ENCODE peak calls at places on chromosomes 12 and 14, in five cellular contexts. L, B, O, Y and R are unnamed samples.

GRCh38 chr14:59407246-59407615 is 57.9 kb downstream of the GPR135 start:
- DNase-seq in Y (no peak), B (no peak), L (peak), O (no peak), R (peak)

GRCh38 chr12:108616941-108617858 is 16.5 kb downstream of the SELPLG start:
- DNase-seq in O (no peak), L (peak), B (peak), Y (no peak), R (no peak)

GRCh38 chr14:101364503-101365328 is 196.6 kb upstream of the DIO3 start:
- DNase-seq in Y (no peak), L (peak), B (no peak), O (no peak), R (no peak)

GRCh38 chr12:34400423-34400881 is 378.2 kb downstream of the ALG10 start:
- DNase-seq in L (no peak), O (no peak), Y (no peak), B (peak), R (no peak)

GRCh38 chr12:100208834-100209233 is 8.2 kb downstream of the ACTR6 start:
- DNase-seq in O (no peak), Y (no peak), L (no peak), B (no peak), R (no peak)

GRCh38 chr12:49891012-49891411 is 12.7 kb downstream of the FAIM2 start:
- DNase-seq in Y (no peak), B (no peak), O (no peak), L (no peak), R (no peak)

GRCh38 chr14:57486767-57487379 is 6.8 kb downstream of the CCDC198 start:
- DNase-seq in O (peak), L (peak), Y (no peak), B (no peak), R (peak)

GRCh38 chr12:100493371-100494012 is 19.8 kb downstream of the NR1H4 start:
- DNase-seq in O (no peak), B (no peak), Y (no peak), L (peak), R (no peak)

GRCh38 chr12:39764944-39765560 is 145.4 kb upstream of the ABCD2 start:
- DNase-seq in B (no peak), L (peak), Y (no peak), O (peak), R (peak)

GRCh38 chr14:91293281-91293680 is 48.8 kb upstream of the GPR68 start:
- DNase-seq in L (no peak), O (no peak), Y (no peak), B (no peak), R (no peak)

GRCh38 chr14:23559010-23559920 is 3.2 kb downstream of the THTPA start:
- DNase-seq in B (peak), Y (no peak), L (peak), O (no peak), R (no peak)

GRCh38 chr14:101124860-101125259 is 221.3 kb upstream of the RTL1 start:
- DNase-seq in B (no peak), Y (no peak), O (no peak), L (no peak), R (no peak)

GRCh38 chr14:81434230-81434629 is 34.1 kb upstream of the STON2 start:
- DNase-seq in L (no peak), O (peak), Y (no peak), B (no peak), R (no peak)

GRCh38 chr14:21505009-21505553 is 6.1 kb downstream of the METTL3 start:
- DNase-seq in Y (no peak), L (no peak), O (no peak), B (no peak), R (no peak)

GRCh38 chr12:8941691-8942478 is 7.6 kb downstream of the M6PR start:
- DNase-seq in Y (no peak), B (no peak), L (no peak), O (no peak), R (no peak)

GRCh38 chr14:31286456-31287293 is 79.1 kb upstream of the HECTD1 start:
- DNase-seq in L (no peak), O (peak), Y (no peak), B (no peak), R (no peak)

GRCh38 chr14:48580692-48581091 is 905.3 kb upstream of the MDGA2 start:
- DNase-seq in L (no peak), B (no peak), Y (no peak), O (no peak), R (no peak)

GRCh38 chr12:10088955-10089354 is 9.8 kb downstream of the CLEC1A start:
- DNase-seq in B (no peak), O (peak), Y (no peak), L (no peak), R (no peak)

GRCh38 chr14:72678360-72678759 is 215.5 kb downstream of the DPF3 start:
- DNase-seq in B (no peak), O (no peak), Y (no peak), L (peak), R (peak)

GRCh38 chr14:28088125-28088524 is 678.5 kb upstream of the FOXG1 start:
- DNase-seq in O (no peak), Y (no peak), L (no peak), B (no peak), R (no peak)

GRCh38 chr14:82595466-82595865 is 1061.8 kb upstream of the SEL1L start:
- DNase-seq in B (no peak), O (no peak), L (no peak), Y (no peak), R (no peak)

GRCh38 chr12:70110085-70110484 is 133.1 kb upstream of the CNOT2 start:
- DNase-seq in B (no peak), O (no peak), L (no peak), Y (no peak), R (no peak)

GRCh38 chr14:92494512-92494911 is 19.1 kb upstream of the RIN3 start:
- DNase-seq in L (no peak), Y (no peak), B (no peak), O (no peak), R (no peak)

GRCh38 chr12:4449862-4450222 is 4.2 kb upstream of the FGF6 start:
- DNase-seq in O (no peak), L (peak), B (no peak), Y (no peak), R (no peak)

GRCh38 chr12:32397703-32398102 is 1.7 kb upstream of the FGD4 start:
- DNase-seq in B (no peak), Y (no peak), O (no peak), L (no peak), R (no peak)

GRCh38 chr12:8780389-8780788 is 42.0 kb upstream of the A2ML1 start:
- DNase-seq in O (peak), B (no peak), L (peak), Y (no peak), R (peak)

GRCh38 chr12:79983969-79984629 is 49.2 kb upstream of the PPP1R12A start:
- DNase-seq in L (peak), O (no peak), B (no peak), Y (no peak), R (peak)

GRCh38 chr12:78928200-78929074 is 63.9 kb downstream of the SYT1 start:
- DNase-seq in B (no peak), O (no peak), Y (no peak), L (peak), R (peak)

GRCh38 chr12:6866163-6866919 is 990 bp upstream of the TPI1 start:
- DNase-seq in Y (no peak), L (no peak), O (no peak), B (no peak), R (no peak)

GRCh38 chr14:22007278-22008097 is 333.9 kb upstream of the OR4E1 start:
- DNase-seq in O (no peak), B (no peak), Y (no peak), L (no peak), R (no peak)

GRCh38 chr12:83985068-83985467 is 927.5 kb downstream of the SLC6A15 start:
- DNase-seq in B (no peak), O (no peak), L (no peak), Y (no peak), R (no peak)

GRCh38 chr12:65703176-65703575 is 121.1 kb upstream of the HMGA2 start:
- DNase-seq in O (no peak), L (no peak), Y (no peak), B (no peak), R (no peak)

GRCh38 chr14:41285193-41285748 is 321.4 kb upstream of the LRFN5 start:
- DNase-seq in B (no peak), O (peak), L (peak), Y (no peak), R (peak)

GRCh38 chr12:116266220-116266619 is 11.3 kb downstream of the MED13L start:
- DNase-seq in O (peak), L (no peak), Y (no peak), B (no peak), R (no peak)

GRCh38 chr12:95402096-95402495 is 71.9 kb upstream of the METAP2 start:
- DNase-seq in Y (no peak), B (no peak), L (no peak), O (no peak), R (no peak)

DNA sequence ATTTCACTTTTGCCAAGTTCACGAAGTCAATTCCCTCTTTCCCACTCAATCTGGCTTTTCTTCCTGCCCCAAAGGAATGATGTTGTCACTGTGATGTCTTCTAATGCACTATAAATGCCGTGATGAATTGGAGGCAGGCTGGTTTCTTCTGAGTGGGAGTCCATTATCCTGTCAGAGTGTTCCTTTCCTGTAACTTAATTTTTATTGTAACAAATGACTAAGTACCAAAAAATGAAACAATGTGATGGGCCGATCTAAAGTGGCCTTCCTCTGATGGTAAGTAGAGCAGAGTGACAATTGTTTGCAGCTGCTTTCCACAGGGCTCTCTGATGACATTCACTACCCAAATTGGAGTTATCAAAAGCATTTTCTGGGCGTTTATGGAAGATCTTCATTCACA is 22.2 kb downstream of the TMEM30B start:
- DNase-seq in B (no peak), O (no peak), L (peak), Y (no peak), R (no peak)
- H3K4me3 ChIP-seq in B (no peak), O (no peak), L (no peak), Y (no peak), R (no peak)

GRCh38 chr12:89880695-89881350 is 172.2 kb upstream of the ATP2B1 start:
- DNase-seq in O (no peak), L (no peak), Y (peak), B (peak), R (no peak)
- H3K4me3 ChIP-seq in O (no peak), L (no peak), Y (no peak), B (no peak), R (no peak)

GRCh38 chr14:97411938-97412612 is 614.9 kb downstream of the VRK1 start:
- DNase-seq in B (no peak), L (no peak), Y (no peak), O (peak), R (no peak)
- H3K4me3 ChIP-seq in B (no peak), L (no peak), Y (no peak), O (no peak), R (no peak)

DNA sequence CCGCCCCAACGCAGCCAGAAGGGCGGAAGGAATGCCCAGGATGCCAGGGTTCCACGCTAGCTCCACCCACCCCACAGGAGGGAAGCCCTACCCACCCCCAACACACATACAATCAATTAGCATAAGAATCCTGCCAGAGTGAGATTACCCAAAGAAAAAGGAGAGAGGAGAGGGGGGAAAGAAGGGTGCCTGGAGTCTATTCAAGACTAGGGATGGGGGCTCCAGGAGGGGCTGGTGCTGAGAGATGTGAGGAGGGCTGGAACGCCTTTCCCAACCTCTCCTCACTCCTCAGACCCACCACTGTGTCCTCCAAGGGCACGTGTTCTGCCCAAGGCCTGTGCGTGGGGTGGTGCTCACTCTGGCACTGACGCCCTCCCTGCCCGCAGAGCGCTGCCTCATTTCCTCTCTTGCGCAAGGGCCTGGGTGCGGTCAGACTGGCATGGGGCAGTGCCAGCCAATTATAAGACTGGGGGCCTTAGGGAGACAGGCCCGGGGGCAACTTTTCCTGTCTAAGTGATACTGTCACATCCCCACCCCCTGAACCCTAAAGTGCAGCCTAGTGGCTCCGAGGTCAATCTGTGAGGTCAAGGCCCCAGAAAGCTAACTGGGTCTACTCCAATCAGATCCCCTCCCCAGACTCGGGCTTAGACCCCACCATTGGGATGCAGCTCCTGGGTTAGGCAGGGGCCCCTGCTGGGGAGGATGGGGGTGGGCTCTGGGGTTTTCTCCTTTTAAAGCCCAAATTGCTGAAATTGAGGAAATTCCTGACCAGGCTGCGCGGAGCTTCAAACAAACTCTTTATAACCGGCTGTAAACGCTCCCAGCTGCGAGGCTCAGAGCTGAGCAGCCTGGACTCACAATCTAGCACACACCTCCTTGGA is 10.2 kb upstream of the ITGB7 start:
- DNase-seq in L (peak), Y (no peak), B (no peak), O (peak), R (no peak)
- H3K4me3 ChIP-seq in L (no peak), Y (no peak), B (no peak), O (peak), R (peak)

GRCh38 chr14:62847168-62847567 is 198.1 kb downstream of the KCNH5 start:
- DNase-seq in Y (no peak), L (no peak), B (no peak), O (no peak), R (no peak)
- H3K4me3 ChIP-seq in Y (no peak), L (no peak), B (no peak), O (no peak), R (no peak)

GRCh38 chr12:121649403-121649802 is 20.1 kb downstream of the MORN3 start:
- DNase-seq in B (no peak), L (no peak), Y (no peak), O (no peak), R (no peak)
- H3K4me3 ChIP-seq in B (no peak), L (no peak), Y (no peak), O (no peak), R (no peak)

GRCh38 chr12:54587315-54587821 is 1.1 kb downstream of the PPP1R1A start:
- DNase-seq in Y (no peak), O (no peak), L (no peak), B (no peak), R (no peak)
- H3K4me3 ChIP-seq in Y (no peak), O (no peak), L (no peak), B (no peak), R (no peak)

GRCh38 chr12:123073962-123074801 is 76.7 kb downstream of the PITPNM2 start:
- DNase-seq in L (no peak), O (no peak), B (no peak), Y (no peak), R (no peak)
- H3K4me3 ChIP-seq in L (no peak), O (no peak), B (no peak), Y (no peak), R (no peak)

GRCh38 chr12:57610553-57611115 is 601 bp upstream of the ARHGEF25 start:
- DNase-seq in O (no peak), B (no peak), Y (no peak), L (no peak), R (no peak)
- H3K4me3 ChIP-seq in O (peak), B (peak), Y (peak), L (peak), R (peak)

DNA sequence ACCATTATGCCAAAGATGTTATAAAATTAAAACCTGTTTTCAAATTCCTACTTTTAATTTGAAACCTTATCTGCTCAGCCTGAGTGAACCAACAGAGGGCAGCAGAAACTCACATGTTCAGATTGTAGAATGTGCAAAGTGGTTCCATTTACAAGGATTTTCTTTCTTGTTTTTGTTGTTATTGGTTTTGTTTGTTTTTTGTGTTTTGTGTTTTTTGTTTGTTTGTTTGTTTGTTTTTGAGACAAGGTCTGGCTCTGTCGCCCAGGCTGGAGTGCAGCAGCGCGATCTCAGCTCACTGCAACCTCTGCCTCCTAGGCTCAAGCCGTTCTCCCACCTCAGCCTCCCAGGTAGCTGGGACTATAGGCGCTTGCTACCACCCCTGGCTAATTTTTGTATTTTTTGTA is 22.8 kb upstream of the GARIN2 start:
- DNase-seq in B (no peak), O (peak), Y (no peak), L (peak), R (no peak)
- H3K4me3 ChIP-seq in B (no peak), O (no peak), Y (no peak), L (no peak), R (no peak)